ENCODE peak calls at places on chromosome 14, in five cellular contexts. X, L, A, O and P are unnamed samples.

GRCh38 chr14:65336191-65336591 is 76.3 kb upstream of the FUT8 start:
- DNase-seq in X (no peak), L (no peak), O (no peak), A (no peak), P (peak; percentile 51)

GRCh38 chr14:52802597-52802996 is 11.2 kb upstream of the GNPNAT1 start:
- DNase-seq in O (no peak), A (no peak), L (no peak), X (no peak), P (peak; percentile 35)

GRCh38 chr14:98593361-98593761 is 678.6 kb downstream of the BCL11B start:
- DNase-seq in O (no peak), L (no peak), X (no peak), A (no peak), P (no peak)

GRCh38 chr14:59221558-59221957 is 33.1 kb downstream of the DAAM1 start:
- DNase-seq in L (no peak), A (no peak), O (no peak), X (no peak), P (no peak)

GRCh38 chr14:35326364-35326763 is 34.2 kb downstream of the PSMA6 start:
- DNase-seq in X (no peak), O (no peak), L (no peak), A (no peak), P (no peak)

GRCh38 chr14:100779691-100780080 is 46.2 kb upstream of the MEG3 start:
- DNase-seq in A (no peak), L (no peak), O (no peak), X (no peak), P (no peak)

GRCh38 chr14:60970146-60970545 is 10.7 kb downstream of the TRMT5 start:
- DNase-seq in X (no peak), L (no peak), A (no peak), O (no peak), P (no peak)

GRCh38 chr14:62071029-62071428 is 308.8 kb downstream of the SNAPC1 start:
- DNase-seq in L (no peak), A (no peak), O (no peak), X (no peak), P (no peak)

GRCh38 chr14:93829839-93830481 is 41.7 kb upstream of the PRIMA1 start:
- DNase-seq in A (no peak), L (no peak), O (no peak), X (no peak), P (no peak)

GRCh38 chr14:100781952-100782351 is 44.0 kb upstream of the MEG3 start:
- DNase-seq in X (no peak), L (no peak), A (no peak), O (no peak), P (no peak)

GRCh38 chr14:70033561-70033960 is 154.3 kb downstream of the SMOC1 start:
- DNase-seq in L (no peak), X (no peak), O (no peak), A (no peak), P (no peak)

GRCh38 chr14:61695695-61696527 is 598 bp downstream of the HIF1A start:
- DNase-seq in L (peak; percentile 70), O (peak; percentile 61), X (peak; percentile 74), A (peak; percentile 69), P (peak; percentile 59)

GRCh38 chr14:36424478-36425102 is 95.4 kb downstream of the NKX2-1 start:
- DNase-seq in X (no peak), O (no peak), L (no peak), A (no peak), P (no peak)

GRCh38 chr14:80681651-80682050 is 259.9 kb downstream of the CEP128 start:
- DNase-seq in O (no peak), L (peak; percentile 10), A (no peak), X (no peak), P (no peak)

GRCh38 chr14:99410019-99410418 is 70.6 kb downstream of the SETD3 start:
- DNase-seq in A (no peak), O (no peak), L (no peak), X (no peak), P (no peak)

GRCh38 chr14:33567736-33568124 is 383.1 kb downstream of the EGLN3 start:
- DNase-seq in A (no peak), O (no peak), X (no peak), L (no peak), P (no peak)

GRCh38 chr14:91078095-91078737 is 17.8 kb upstream of the RPS6KA5 start:
- DNase-seq in L (no peak), X (no peak), A (no peak), O (no peak), P (no peak)

GRCh38 chr14:33738481-33738880 is 212.4 kb downstream of the EGLN3 start:
- DNase-seq in O (no peak), L (no peak), A (no peak), X (no peak), P (no peak)

GRCh38 chr14:74636424-74637183 is 24.6 kb upstream of the LTBP2 start:
- DNase-seq in A (no peak), L (no peak), O (no peak), X (no peak), P (no peak)
- H3K4me3 ChIP-seq in A (no peak overlapping the region), L (no peak overlapping the region), O (no peak overlapping the region), X (no peak overlapping the region), P (no peak overlapping the region)

DNA sequence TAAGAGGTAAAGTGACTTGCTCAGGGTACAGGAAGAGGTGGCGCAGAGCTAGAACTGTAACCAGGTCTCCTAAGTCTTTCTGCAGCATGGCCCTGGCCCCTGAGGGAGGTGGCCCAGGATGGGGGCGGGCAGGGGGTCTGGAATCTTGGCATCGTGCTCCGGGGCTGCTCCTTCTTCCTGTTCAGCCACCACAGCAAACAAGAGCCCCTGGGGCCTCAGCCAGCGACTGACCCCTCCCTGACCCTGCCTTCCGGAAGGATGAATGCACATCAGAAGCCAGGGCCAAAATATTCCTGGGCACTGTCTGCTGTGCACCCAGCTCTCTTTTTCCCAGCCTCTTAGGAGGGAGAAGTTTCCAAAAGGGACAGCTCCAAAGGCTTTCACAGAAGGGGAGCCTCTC is 242.8 kb downstream of the DPF3 start:
- DNase-seq in L (no peak), O (no peak), X (no peak), A (no peak), P (peak; percentile 39)
- H3K27ac ChIP-seq in L (no peak overlapping the region), O (no peak overlapping the region), X (no peak overlapping the region), A (no peak overlapping the region), P (peak overlapping the region; percentile 61)

DNA sequence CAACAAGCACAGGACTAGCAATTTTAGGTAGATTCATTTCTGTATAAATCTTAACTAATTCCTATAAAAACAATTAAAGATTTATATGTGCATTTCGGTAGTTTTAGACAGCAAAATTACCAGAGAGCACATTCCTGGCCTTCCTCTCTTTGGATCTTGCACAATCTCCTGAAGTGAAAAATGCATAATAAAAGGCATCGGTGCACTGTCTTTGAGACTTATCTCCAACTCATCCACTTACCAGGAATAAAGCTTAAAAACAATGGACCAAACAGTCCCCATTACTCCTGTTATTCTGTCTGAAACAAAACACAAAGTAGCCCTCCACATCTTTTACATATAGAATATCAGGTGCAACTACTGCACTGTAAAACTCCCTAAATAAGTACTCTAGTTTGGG is 69.3 kb downstream of the HECTD1 start:
- DNase-seq in O (no peak), A (no peak), X (no peak), L (no peak), P (no peak)
- H3K36me3 ChIP-seq in O (peaks cover 100% of the 10 kb centered on the region), A (peaks cover 93% of the 10 kb centered on the region), X (peaks cover 90% of the 10 kb centered on the region), L (peaks cover 77% of the 10 kb centered on the region), P (peaks cover 74% of the 10 kb centered on the region)

GRCh38 chr14:103404032-103404918 is 19.1 kb downstream of the MARK3 start:
- DNase-seq in L (no peak), A (no peak), X (no peak), O (no peak), P (no peak)
- H3K4me3 ChIP-seq in L (no peak overlapping the region), A (no peak overlapping the region), X (no peak overlapping the region), O (no peak overlapping the region), P (no peak overlapping the region)